ENCODE peak calls at places on chromosomes 6 and 20, in ten cellular contexts. G is prostate gland; Q is AG04450; O is activated CD4-positive, alpha-beta T cell treated with anti-CD3 and anti-CD28 coated beads for 24 hours; C is nephron progenitor cell; U is iris pigment epithelial cell; V is HFFc6; S is GM13976; H is memory B cell; D is cardiac fibroblast. Y is an unnamed sample.

GRCh38 chr20:991850-992249 is 10.3 kb downstream of the RSPO4 start:
- DNase-seq in G (no peak), Q (no peak), O (no peak), C (no peak), U (no peak), V (no peak), S (no peak), H (no peak), D (no peak), Y (no peak)

GRCh38 chr20:1809121-1809520 is 86.1 kb upstream of the SIRPA start:
- DNase-seq in G (no peak), Q (no peak), O (no peak), C (no peak), U (peak), V (peak), S (no peak), H (no peak), D (peak), Y (no peak)

GRCh38 chr6:75201901-75202672 is 3.8 kb downstream of the COL12A1 start:
- DNase-seq in G (no peak), Q (no peak), O (no peak), C (peak), U (peak), V (no peak), S (peak), H (no peak), D (peak), Y (no peak)

GRCh38 chr20:39310363-39311037 is 348.4 kb downstream of the DHX35 start:
- DNase-seq in G (no peak), Q (no peak), O (no peak), C (no peak), U (no peak), V (no peak), S (no peak), H (no peak), D (no peak), Y (no peak)

GRCh38 chr6:31094389-31094881 is 17.9 kb downstream of the C6orf15 start:
- DNase-seq in G (peak), Q (no peak), O (peak), C (no peak), U (no peak), V (no peak), S (no peak), H (no peak), D (peak), Y (no peak)

GRCh38 chr20:3248167-3248992 is 9.4 kb upstream of the SLC4A11 start:
- DNase-seq in G (no peak), Q (no peak), O (no peak), C (peak), U (peak), V (no peak), S (peak), H (no peak), D (peak), Y (no peak)

GRCh38 chr6:18386302-18386976 is 711 bp upstream of the RNF144B start:
- DNase-seq in G (peak), Q (no peak), O (no peak), C (no peak), U (no peak), V (no peak), S (no peak), H (no peak), D (peak), Y (no peak)

GRCh38 chr6:52009736-52010135 is 77.7 kb downstream of the PKHD1 start:
- DNase-seq in G (no peak), Q (no peak), O (no peak), C (no peak), U (no peak), V (no peak), S (no peak), H (no peak), D (no peak), Y (no peak)

GRCh38 chr6:138914701-138915100 is 73.4 kb downstream of the REPS1 start:
- DNase-seq in G (no peak), Q (no peak), O (no peak), C (no peak), U (peak), V (no peak), S (no peak), H (no peak), D (no peak), Y (no peak)

GRCh38 chr6:54710430-54710829 is 136.1 kb upstream of the FAM83B start:
- DNase-seq in G (peak), Q (no peak), O (no peak), C (no peak), U (no peak), V (no peak), S (no peak), H (no peak), D (peak), Y (no peak)

GRCh38 chr20:21301940-21302644 is 1.0 kb upstream of the XRN2 start:
- DNase-seq in G (no peak), Q (no peak), O (no peak), C (no peak), U (no peak), V (no peak), S (no peak), H (no peak), D (no peak), Y (no peak)

GRCh38 chr20:16864069-16864468 is 115.9 kb downstream of the OTOR start:
- DNase-seq in G (no peak), Q (no peak), O (no peak), C (no peak), U (no peak), V (no peak), S (no peak), H (no peak), D (no peak), Y (peak)

GRCh38 chr6:111657146-111657545 is 51.5 kb upstream of the TRAF3IP2 start:
- DNase-seq in G (no peak), Q (no peak), O (no peak), C (no peak), U (peak), V (peak), S (no peak), H (no peak), D (peak), Y (no peak)

GRCh38 chr6:16523550-16524379 is 237.5 kb downstream of the ATXN1 start:
- DNase-seq in G (no peak), Q (peak), O (no peak), C (no peak), U (peak), V (peak), S (no peak), H (no peak), D (peak), Y (no peak)

Y was measured in occipital lobe.